ENCODE peak calls at places on chromosomes 11 and 22, in six cellular contexts. D, A, K, V, M and E are unnamed samples.
A peak's percentile ranks its signal among the peaks of the same experiment; 100 is the strongest.

GRCh38 chr11:27205269-27205668 is 157.7 kb downstream of the CCDC34 start:
- DNase-seq in D (no peak), K (no peak), M (no peak), V (no peak), A (no peak), E (no peak)

GRCh38 chr11:18365736-18366135 is 28.6 kb upstream of the LDHA start:
- DNase-seq in K (no peak), V (no peak), D (no peak), M (no peak), A (no peak), E (no peak)

GRCh38 chr11:79940165-79940564 is 499.3 kb upstream of the TENM4 start:
- DNase-seq in V (no peak), A (no peak), D (no peak), M (no peak), K (no peak), E (peak; percentile 5)

GRCh38 chr22:27216444-27216843 is 559.1 kb downstream of the MIAT start:
- DNase-seq in M (no peak), K (no peak), V (no peak), A (no peak), D (no peak), E (no peak)

GRCh38 chr11:57680552-57680874 is 12.6 kb downstream of the ZDHHC5 start:
- DNase-seq in M (no peak), D (no peak), A (no peak), V (no peak), K (no peak), E (no peak)

GRCh38 chr11:16604784-16605439 is 133.5 kb upstream of the C11orf58 start:
- DNase-seq in K (no peak), D (peak; percentile 64), V (peak; percentile 52), M (no peak), A (peak; percentile 21), E (peak; percentile 45)

GRCh38 chr11:128692750-128693578 is 908 bp upstream of the FLI1 start:
- DNase-seq in K (peak; percentile 26), M (no peak), V (peak; percentile 56), D (no peak), A (no peak), E (peak; percentile 37)

GRCh38 chr11:113554531-113554930 is 79.3 kb upstream of the DRD2 start:
- DNase-seq in D (no peak), V (no peak), A (no peak), K (no peak), M (no peak), E (no peak)

GRCh38 chr11:130760515-130761125 is 155.7 kb downstream of the SNX19 start:
- DNase-seq in K (no peak), D (no peak), A (no peak), M (no peak), V (no peak), E (no peak)

GRCh38 chr11:19577849-19578619 is 134.6 kb upstream of the NAV2 start:
- DNase-seq in V (peak; percentile 33), D (peak; percentile 96), A (no peak), K (no peak), M (peak; percentile 72), E (peak; percentile 26)

GRCh38 chr11:129814244-129814992 is 1.2 kb upstream of the TMEM45B start:
- DNase-seq in M (no peak), V (no peak), D (no peak), A (no peak), K (peak; percentile 85), E (no peak)

GRCh38 chr22:19874307-19875060 is 19.8 kb upstream of the GNB1L start:
- DNase-seq in A (no peak), D (peak; percentile 63), K (peak; percentile 24), V (peak; percentile 22), M (no peak), E (peak; percentile 41)

GRCh38 chr22:43342347-43343261 is 568 bp downstream of the SCUBE1 start:
- DNase-seq in V (no peak), M (no peak), D (no peak), K (no peak), A (no peak), E (no peak)

GRCh38 chr22:43345761-43346261 is 2.6 kb upstream of the SCUBE1 start:
- DNase-seq in M (no peak), K (no peak), D (no peak), A (peak; percentile 76), V (no peak), E (no peak)

GRCh38 chr22:43346521-43346929 is 3.4 kb upstream of the SCUBE1 start:
- DNase-seq in K (peak; percentile 47), D (peak; percentile 75), M (no peak), V (peak; percentile 52), A (peak; percentile 66), E (peak; percentile 7)

GRCh38 chr22:43343262-43343988 is at the start of gene SCUBE1:
- DNase-seq in V (peak; percentile 65), M (no peak), D (no peak), K (peak; percentile 20), A (peak; percentile 43), E (peak; percentile 25)

GRCh38 chr22:43345356-43345755 is 2.2 kb upstream of the SCUBE1 start:
- DNase-seq in D (no peak), V (no peak), K (no peak), A (no peak), M (no peak), E (no peak)
- H3K27me3 ChIP-seq in D (peaks cover 67% of the 10 kb centered on the region), V (peaks cover 77% of the 10 kb centered on the region), K (no peaks in the 10 kb centered on the region), A (peaks cover 12% of the 10 kb centered on the region), M (peaks cover 76% of the 10 kb centered on the region), E (peaks cover 36% of the 10 kb centered on the region)

DNA sequence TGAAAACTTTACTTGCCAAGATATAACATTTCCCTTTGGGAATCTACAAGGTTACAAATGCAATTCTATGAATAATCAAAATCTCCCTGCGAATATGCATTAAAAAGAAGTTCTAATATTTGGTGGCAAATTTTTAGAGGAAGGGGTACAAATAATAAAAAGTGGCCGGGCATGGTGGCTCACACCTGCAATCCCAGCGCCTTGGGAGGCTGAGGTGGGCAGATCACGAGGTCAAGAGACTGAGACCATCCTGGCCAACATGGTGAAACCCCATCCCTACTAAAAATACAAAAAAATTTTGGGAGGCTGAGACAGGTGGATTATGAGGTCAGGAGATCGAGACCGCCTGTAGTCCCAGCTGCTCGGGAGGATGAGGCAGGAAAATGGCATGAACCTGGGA is 47.0 kb downstream of the ZNF280B start:
- DNase-seq in K (no peak), D (no peak), A (no peak), V (no peak), M (no peak), E (no peak)
- H3K4me3 ChIP-seq in K (no peak overlapping the region), D (no peak overlapping the region), A (no peak overlapping the region), V (no peak overlapping the region), M (no peak overlapping the region), E (no peak overlapping the region)

GRCh38 chr11:70500076-70500847 is 101.9 kb downstream of the CTTN start:
- DNase-seq in A (no peak), V (no peak), D (peak; percentile 53), M (no peak), K (no peak), E (no peak)

GRCh38 chr11:70496591-70497535 is 98.5 kb downstream of the CTTN start:
- DNase-seq in M (no peak), D (peak; percentile 27), A (no peak), K (no peak), V (no peak), E (no peak)

GRCh38 chr11:70497536-70498075 is 99.3 kb downstream of the CTTN start:
- DNase-seq in M (no peak), K (no peak), D (peak; percentile 41), A (no peak), V (no peak), E (no peak)

GRCh38 chr11:70498976-70499801 is 100.9 kb downstream of the CTTN start:
- DNase-seq in A (no peak), D (peak; percentile 44), V (no peak), K (no peak), M (no peak), E (no peak)

GRCh38 chr11:70498171-70498571 is 99.8 kb downstream of the CTTN start:
- DNase-seq in D (peak; percentile 39), M (no peak), V (no peak), K (no peak), A (no peak), E (no peak)
- H3K27ac ChIP-seq in D (no peak overlapping the region), M (no peak overlapping the region), V (no peak overlapping the region), K (no peak overlapping the region), A (no peak overlapping the region), E (no peak overlapping the region)

DNA sequence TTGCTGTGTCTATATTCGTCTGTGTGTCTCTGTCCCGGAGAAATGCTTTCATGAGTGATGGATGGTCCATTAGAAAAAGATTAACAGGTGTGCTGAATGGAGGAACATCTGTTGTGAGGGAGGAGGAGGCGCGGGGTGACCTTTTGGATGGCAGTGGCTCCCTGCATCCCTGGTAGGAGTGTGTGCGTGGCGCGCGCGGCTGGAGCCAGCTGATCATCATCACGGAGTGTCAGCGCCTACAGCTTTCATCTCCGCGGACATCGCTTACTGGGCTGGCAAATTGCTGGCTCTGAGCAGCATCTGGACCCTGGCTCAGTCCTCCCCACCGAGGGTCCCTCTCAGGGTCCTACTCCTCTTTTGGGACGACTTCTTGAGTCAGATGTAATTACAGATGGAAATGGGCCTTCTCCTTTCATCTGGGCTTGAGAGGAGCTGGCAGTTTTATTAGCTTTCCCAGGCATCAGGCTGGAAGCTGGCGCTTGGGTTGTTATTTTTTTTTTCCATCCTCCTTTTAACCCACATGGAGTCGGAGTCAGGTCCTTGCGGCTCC is 85.3 kb downstream of the CACNA1I start:
- DNase-seq in V (no peak), D (no peak), A (no peak), M (peak; percentile 16), K (no peak), E (no peak)
- H3K27me3 ChIP-seq in V (peaks cover 51% of the 10 kb centered on the region), D (peaks cover 55% of the 10 kb centered on the region), A (peaks cover 4% of the 10 kb centered on the region), M (peaks cover 3% of the 10 kb centered on the region), K (no peaks in the 10 kb centered on the region), E (peaks cover 13% of the 10 kb centered on the region)

DNA sequence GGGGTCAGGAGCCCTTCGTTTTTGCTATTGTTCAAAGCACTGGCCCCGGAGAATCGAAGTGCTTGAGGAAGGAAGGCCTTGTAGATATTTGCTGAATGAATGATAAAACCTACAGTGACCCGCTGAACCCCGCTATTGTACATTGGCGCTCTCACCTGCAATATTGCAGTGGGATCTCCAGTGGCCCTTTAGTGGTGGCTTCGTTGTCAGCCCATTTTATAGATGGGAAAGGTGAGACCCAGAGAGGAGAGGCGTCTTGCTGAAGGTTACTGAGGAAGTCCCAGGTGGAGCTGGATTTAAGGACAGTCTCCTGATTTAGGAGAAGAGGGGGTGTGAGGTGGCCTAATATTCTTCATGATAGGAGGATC is 1.2 kb downstream of the CDC42EP2 start:
- DNase-seq in M (no peak), K (no peak), A (no peak), D (no peak), V (no peak), E (no peak)
- H3K4me3 ChIP-seq in M (peak overlapping the region; percentile 75), K (no peak overlapping the region), A (peak overlapping the region; percentile 78), D (peak overlapping the region; percentile 85), V (peak overlapping the region; percentile 78), E (peak overlapping the region; percentile 97)